ENCODE peak calls at places on chromosomes 11 and 22, in eight cellular contexts. Y, N, A, X, C, M, R and D are unnamed samples.

GRCh38 chr11:10329935-10330334 is 25.1 kb downstream of the ADM start:
- DNase-seq in R (no peak), A (no peak), M (no peak), C (no peak), N (no peak), X (no peak), Y (no peak), D (peak)

GRCh38 chr11:27701262-27702105 is 1.2 kb upstream of the BDNF start:
- DNase-seq in Y (no peak), C (no peak), N (no peak), A (peak), X (peak), M (peak), R (no peak), D (no peak)

GRCh38 chr22:46935506-46936377 is 173.3 kb downstream of the TBC1D22A start:
- DNase-seq in M (no peak), C (no peak), Y (no peak), N (peak), A (no peak), R (peak), X (no peak), D (no peak)

GRCh38 chr11:1719781-1720180 is 22.8 kb downstream of the KRTAP5-6 start:
- DNase-seq in C (no peak), M (no peak), N (no peak), Y (no peak), A (no peak), R (no peak), X (no peak), D (no peak)

GRCh38 chr11:18253222-18253621 is 4.8 kb upstream of the SAA2 start:
- DNase-seq in X (no peak), C (no peak), N (no peak), A (no peak), R (no peak), Y (no peak), M (no peak), D (no peak)

GRCh38 chr11:72589802-72590761 is 84.1 kb downstream of the PDE2A start:
- DNase-seq in C (peak), Y (peak), A (no peak), N (peak), M (peak), R (peak), X (peak), D (no peak)

GRCh38 chr11:35907648-35908431 is 36.0 kb upstream of the LDLRAD3 start:
- DNase-seq in X (no peak), A (no peak), R (no peak), N (no peak), Y (no peak), C (no peak), M (no peak), D (peak)

GRCh38 chr22:36467042-36467810 is 14.2 kb downstream of the TXN2 start:
- DNase-seq in C (no peak), N (no peak), M (peak), A (peak), Y (no peak), R (no peak), X (no peak), D (no peak)

GRCh38 chr11:63508009-63508408 is 2.1 kb downstream of the LGALS12 start:
- DNase-seq in A (peak), C (no peak), M (no peak), N (no peak), X (peak), R (peak), Y (peak), D (no peak)
- TF ChIP-seq CTCF in A (peak), C (no peak), M (peak), N (no peak), X (peak), R (peak), Y (peak), D (peak)

GRCh38 chr11:95918720-95919119 is 5.2 kb downstream of the MTMR2 start:
- DNase-seq in R (no peak), X (no peak), N (no peak), C (no peak), M (no peak), A (no peak), Y (no peak), D (no peak)
- H3K27ac ChIP-seq in R (no peak), X (no peak), N (no peak), C (no peak), M (no peak), A (no peak), Y (no peak), D (no peak)

GRCh38 chr11:69107413-69107812 is 48.3 kb upstream of the SMIM38 start:
- DNase-seq in A (no peak), X (no peak), R (no peak), N (no peak), C (no peak), Y (no peak), M (no peak), D (no peak)

GRCh38 chr11:69104856-69105395 is 50.8 kb upstream of the SMIM38 start:
- DNase-seq in C (no peak), X (no peak), Y (no peak), N (peak), A (peak), M (peak), R (peak), D (no peak)

GRCh38 chr11:69108030-69108429 is 47.7 kb upstream of the SMIM38 start:
- DNase-seq in M (peak), N (peak), X (no peak), R (peak), Y (no peak), C (no peak), A (no peak), D (no peak)

GRCh38 chr11:69105431-69106123 is 50.2 kb upstream of the SMIM38 start:
- DNase-seq in M (peak), X (peak), C (no peak), Y (no peak), N (peak), A (peak), R (peak), D (no peak)

DNA sequence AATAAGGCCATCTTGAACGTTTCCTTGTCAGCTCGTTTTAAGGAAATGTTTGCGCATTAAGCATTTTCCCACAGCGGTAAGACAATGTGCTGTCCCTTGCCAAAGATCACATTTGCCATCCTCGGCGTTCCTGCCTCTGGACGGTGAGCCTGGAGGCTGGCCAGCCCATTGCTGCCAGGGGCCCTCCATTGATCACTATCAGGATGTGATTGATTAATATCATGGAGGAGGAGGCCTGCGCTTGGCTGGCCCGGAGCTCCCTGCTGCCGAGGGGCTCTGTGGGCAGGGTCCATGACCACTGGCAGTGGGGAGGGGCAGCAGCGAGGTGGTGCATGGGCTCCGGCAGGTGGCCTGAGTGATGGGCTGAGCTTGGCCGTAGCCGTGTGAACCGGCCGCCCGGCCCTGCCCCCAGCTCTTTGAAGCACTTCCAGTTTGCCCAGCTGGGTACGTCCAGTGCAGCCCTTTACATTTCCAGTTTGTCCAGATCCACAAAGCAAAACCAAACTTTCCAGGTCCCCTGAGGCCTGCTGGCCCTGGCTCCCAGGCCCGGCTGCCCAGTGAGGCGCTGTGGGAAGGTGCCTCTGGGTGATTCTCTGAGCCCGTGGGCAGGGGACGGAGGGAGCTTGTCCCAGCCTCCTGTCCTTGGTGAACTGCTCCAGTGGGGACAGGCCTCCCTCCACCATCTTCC is 49.5 kb upstream of the SMIM38 start:
- DNase-seq in R (peak), Y (peak), N (peak), C (no peak), A (peak), M (peak), X (peak), D (no peak)
- TF ChIP-seq CTCF in R (no peak), Y (no peak), N (no peak), C (no peak), A (no peak), M (no peak), X (no peak), D (no peak)

DNA sequence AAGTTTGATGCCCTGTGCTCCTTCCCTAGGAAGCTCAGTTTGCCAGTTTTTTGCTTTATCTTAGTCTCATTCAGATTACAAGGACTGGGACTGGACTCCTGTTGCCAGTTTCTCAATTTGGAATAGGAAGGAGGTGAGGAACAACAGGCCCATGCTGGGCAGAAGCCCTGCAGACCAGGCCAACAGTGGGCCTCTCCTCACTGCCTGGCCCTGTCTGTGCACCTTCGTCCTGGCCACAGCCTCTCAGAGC is 23.7 kb downstream of the MED15 start:
- DNase-seq in N (no peak), X (no peak), R (no peak), C (no peak), A (no peak), M (no peak), Y (no peak), D (no peak)
- H3K27ac ChIP-seq in N (peak), X (peak), R (peak), C (peak), A (peak), M (peak), Y (peak), D (peak)

GRCh38 chr11:103676413-103676812 is 360.0 kb upstream of the DDI1 start:
- DNase-seq in M (no peak), N (no peak), Y (no peak), R (no peak), C (no peak), A (no peak), X (no peak), D (no peak)

GRCh38 chr11:103668859-103669258 is 367.6 kb upstream of the DDI1 start:
- DNase-seq in X (no peak), N (no peak), C (no peak), M (no peak), A (no peak), R (no peak), Y (no peak), D (no peak)

GRCh38 chr11:103673773-103674172 is 362.7 kb upstream of the DDI1 start:
- DNase-seq in N (no peak), C (no peak), A (no peak), M (no peak), Y (no peak), X (no peak), R (no peak), D (no peak)

DNA sequence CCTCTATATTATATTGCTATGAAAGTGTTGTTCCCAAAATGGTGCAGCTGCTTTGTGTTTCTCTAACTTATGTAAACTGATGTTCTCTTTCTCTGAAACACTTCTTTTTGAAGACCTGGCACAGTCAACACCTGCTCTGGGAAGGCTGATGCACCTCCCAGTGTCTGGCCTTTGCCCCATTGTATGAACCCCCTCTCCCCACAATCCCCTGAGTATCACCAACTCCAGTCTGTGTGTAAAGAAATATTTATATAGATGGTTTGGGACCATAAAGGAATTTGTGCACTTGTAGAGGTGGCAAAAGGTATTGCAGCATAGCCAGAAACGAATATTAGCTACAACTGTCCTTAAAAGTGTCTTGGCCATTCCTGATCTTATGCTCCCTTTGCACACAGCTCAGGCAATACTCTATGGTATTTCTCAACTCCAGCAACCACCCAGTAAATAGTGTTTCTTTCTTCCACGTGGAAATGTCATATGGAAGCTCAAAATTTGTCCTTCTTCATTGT is 365.2 kb upstream of the DDI1 start:
- DNase-seq in R (no peak), X (no peak), Y (no peak), A (no peak), N (no peak), C (no peak), M (no peak), D (no peak)
- TF ChIP-seq CTCF in R (no peak), X (peak), Y (peak), A (no peak), N (no peak), C (no peak), M (no peak), D (peak)

GRCh38 chr11:121533556-121534050 is 80.8 kb upstream of the SORL1-AS1 start:
- DNase-seq in A (no peak), N (no peak), C (no peak), X (no peak), R (no peak), Y (no peak), M (no peak), D (no peak)

GRCh38 chr11:121536116-121536515 is 83.3 kb upstream of the SORL1-AS1 start:
- DNase-seq in M (no peak), N (no peak), A (no peak), C (no peak), X (no peak), R (no peak), Y (no peak), D (no peak)

GRCh38 chr11:121538054-121538453 is 85.3 kb upstream of the SORL1-AS1 start:
- DNase-seq in X (no peak), M (no peak), A (no peak), N (no peak), R (no peak), Y (no peak), C (no peak), D (no peak)

GRCh38 chr11:121535122-121535796 is 82.5 kb upstream of the SORL1-AS1 start:
- DNase-seq in M (no peak), C (no peak), N (no peak), X (no peak), R (no peak), A (no peak), Y (no peak), D (no peak)

GRCh38 chr11:121534131-121535093 is 81.6 kb upstream of the SORL1-AS1 start:
- DNase-seq in C (no peak), Y (peak), R (no peak), M (no peak), A (no peak), N (no peak), X (no peak), D (peak)
- H3K27ac ChIP-seq in C (peak), Y (no peak), R (no peak), M (no peak), A (no peak), N (no peak), X (no peak), D (no peak)